ENCODE peak calls at places on chromosomes 16 and 17, in seven cellular contexts. One of them, this sample, is unnamed.
A peak's percentile ranks its signal among the peaks of the same experiment; 100 is the strongest.

GRCh38 chr16:23833960-23834685 is 1.7 kb upstream of the PRKCB start:
- DNase-seq in tibial nerve: no peak
- DNase-seq in heart left ventricle: no peak
- DNase-seq in stomach: no peak
- DNase-seq in ovary: no peak
- DNase-seq in A549: no peak
- DNase-seq in HepG2: no peak
- DNase-seq in this sample: no peak

GRCh38 chr16:4521971-4522623 is 16.5 kb downstream of the CDIP1 start:
- DNase-seq in tibial nerve: no peak
- DNase-seq in heart left ventricle: no peak
- DNase-seq in stomach: no peak
- DNase-seq in ovary: peak; percentile 60
- DNase-seq in A549: no peak
- DNase-seq in HepG2: no peak
- DNase-seq in this sample: peak; percentile 71

GRCh38 chr17:50865060-50865867 is 890 bp downstream of the TOB1 start:
- DNase-seq in tibial nerve: no peak
- DNase-seq in heart left ventricle: peak; percentile 75
- DNase-seq in stomach: peak; percentile 64
- DNase-seq in ovary: peak; percentile 82
- DNase-seq in A549: peak; percentile 69
- DNase-seq in HepG2: peak; percentile 70
- DNase-seq in this sample: peak; percentile 82

GRCh38 chr16:86632206-86632605 is 53.9 kb downstream of the FOXL1 start:
- DNase-seq in tibial nerve: no peak
- DNase-seq in heart left ventricle: no peak
- DNase-seq in stomach: no peak
- DNase-seq in ovary: no peak
- DNase-seq in A549: no peak
- DNase-seq in HepG2: no peak
- DNase-seq in this sample: no peak

GRCh38 chr17:38559025-38559879 is 46.5 kb downstream of the SRCIN1 start:
- DNase-seq in tibial nerve: peak; percentile 67
- DNase-seq in heart left ventricle: peak; percentile 73
- DNase-seq in stomach: peak; percentile 94
- DNase-seq in ovary: peak; percentile 92
- DNase-seq in A549: peak; percentile 96
- DNase-seq in HepG2: peak; percentile 86
- DNase-seq in this sample: peak; percentile 95

GRCh38 chr16:11090947-11091785 is 146.8 kb downstream of the CLEC16A start:
- DNase-seq in tibial nerve: no peak
- DNase-seq in heart left ventricle: no peak
- DNase-seq in stomach: no peak
- DNase-seq in ovary: peak; percentile 33
- DNase-seq in A549: no peak
- DNase-seq in HepG2: no peak
- DNase-seq in this sample: no peak

GRCh38 chr16:89993377-89993776 is 25.9 kb downstream of the DBNDD1 start:
- DNase-seq in tibial nerve: no peak
- DNase-seq in heart left ventricle: no peak
- DNase-seq in stomach: no peak
- DNase-seq in ovary: no peak
- DNase-seq in A549: no peak
- DNase-seq in HepG2: no peak
- DNase-seq in this sample: no peak

GRCh38 chr16:68951991-68952877 is 108.9 kb downstream of the TANGO6 start:
- DNase-seq in tibial nerve: no peak
- DNase-seq in heart left ventricle: no peak
- DNase-seq in stomach: no peak
- DNase-seq in ovary: no peak
- DNase-seq in A549: no peak
- DNase-seq in HepG2: no peak
- DNase-seq in this sample: no peak

GRCh38 chr17:67443931-67444597 is 67.0 kb downstream of the PITPNC1 start:
- DNase-seq in tibial nerve: no peak
- DNase-seq in heart left ventricle: peak; percentile 55
- DNase-seq in stomach: no peak
- DNase-seq in ovary: no peak
- DNase-seq in A549: no peak
- DNase-seq in HepG2: no peak
- DNase-seq in this sample: no peak

GRCh38 chr17:48551206-48551597 is 6.3 kb upstream of the HOXB2 start:
- DNase-seq in tibial nerve: no peak
- DNase-seq in heart left ventricle: no peak
- DNase-seq in stomach: no peak
- DNase-seq in ovary: no peak
- DNase-seq in A549: no peak
- DNase-seq in HepG2: no peak
- DNase-seq in this sample: no peak

GRCh38 chr16:64627288-64627687 is 494.6 kb downstream of the CDH11 start:
- DNase-seq in tibial nerve: no peak
- DNase-seq in heart left ventricle: no peak
- DNase-seq in stomach: no peak
- DNase-seq in ovary: no peak
- DNase-seq in A549: no peak
- DNase-seq in HepG2: no peak
- DNase-seq in this sample: no peak

GRCh38 chr16:18803569-18804462 is 2.5 kb upstream of the ARL6IP1 start:
- DNase-seq in tibial nerve: no peak
- DNase-seq in heart left ventricle: no peak
- DNase-seq in stomach: no peak
- DNase-seq in ovary: no peak
- DNase-seq in A549: no peak
- DNase-seq in HepG2: no peak
- DNase-seq in this sample: no peak

GRCh38 chr17:68892658-68893057 is 62.5 kb downstream of the ABCA8 start:
- DNase-seq in tibial nerve: no peak
- DNase-seq in heart left ventricle: no peak
- DNase-seq in stomach: no peak
- DNase-seq in ovary: no peak
- DNase-seq in A549: no peak
- DNase-seq in HepG2: no peak
- DNase-seq in this sample: no peak

GRCh38 chr17:73744411-73744810 is 100.2 kb upstream of the SDK2 start:
- DNase-seq in tibial nerve: no peak
- DNase-seq in heart left ventricle: no peak
- DNase-seq in stomach: no peak
- DNase-seq in ovary: no peak
- DNase-seq in A549: no peak
- DNase-seq in HepG2: no peak
- DNase-seq in this sample: no peak

GRCh38 chr17:4498461-4499397 is at the start of gene SPNS2:
- DNase-seq in tibial nerve: no peak
- DNase-seq in heart left ventricle: peak; percentile 76
- DNase-seq in stomach: peak; percentile 83
- DNase-seq in ovary: peak; percentile 74
- DNase-seq in A549: peak; percentile 55
- DNase-seq in HepG2: no peak
- DNase-seq in this sample: peak; percentile 67

GRCh38 chr17:71801301-71801700 is 319.5 kb upstream of the SOX9 start:
- DNase-seq in tibial nerve: no peak
- DNase-seq in heart left ventricle: no peak
- DNase-seq in stomach: no peak
- DNase-seq in ovary: no peak
- DNase-seq in A549: no peak
- DNase-seq in HepG2: no peak
- DNase-seq in this sample: peak; percentile 15

GRCh38 chr17:64150237-64151015 is 20.5 kb upstream of the ERN1 start:
- DNase-seq in tibial nerve: no peak
- DNase-seq in heart left ventricle: no peak
- DNase-seq in stomach: peak; percentile 77
- DNase-seq in ovary: no peak
- DNase-seq in A549: peak; percentile 27
- DNase-seq in HepG2: peak; percentile 99
- DNase-seq in this sample: peak; percentile 86

GRCh38 chr17:1709971-1710806 is at the start of gene TLCD2:
- DNase-seq in tibial nerve: peak; percentile 59
- DNase-seq in heart left ventricle: peak; percentile 83
- DNase-seq in stomach: peak; percentile 80
- DNase-seq in ovary: peak; percentile 85
- DNase-seq in A549: peak; percentile 71
- DNase-seq in HepG2: no peak
- DNase-seq in this sample: peak; percentile 76

GRCh38 chr17:43556292-43556691 is 10.2 kb upstream of the ETV4 start:
- DNase-seq in tibial nerve: peak; percentile 20
- DNase-seq in heart left ventricle: no peak
- DNase-seq in stomach: peak; percentile 52
- DNase-seq in ovary: no peak
- DNase-seq in A549: peak; percentile 95
- DNase-seq in HepG2: no peak
- DNase-seq in this sample: no peak

GRCh38 chr17:17940451-17940911 is 31.7 kb downstream of the TOM1L2 start:
- DNase-seq in tibial nerve: no peak
- DNase-seq in heart left ventricle: no peak
- DNase-seq in stomach: no peak
- DNase-seq in ovary: no peak
- DNase-seq in A549: no peak
- DNase-seq in HepG2: no peak
- DNase-seq in this sample: no peak

GRCh38 chr17:8818654-8819330 is 19.6 kb upstream of the MFSD6L start:
- DNase-seq in tibial nerve: no peak
- DNase-seq in heart left ventricle: no peak
- DNase-seq in stomach: no peak
- DNase-seq in ovary: no peak
- DNase-seq in A549: no peak
- DNase-seq in HepG2: no peak
- DNase-seq in this sample: no peak

GRCh38 chr17:51706098-51706497 is 445.8 kb downstream of the UTP18 start:
- DNase-seq in tibial nerve: no peak
- DNase-seq in heart left ventricle: no peak
- DNase-seq in stomach: no peak
- DNase-seq in ovary: no peak
- DNase-seq in A549: no peak
- DNase-seq in HepG2: no peak
- DNase-seq in this sample: no peak

GRCh38 chr16:83939266-83939856 is 13.7 kb upstream of the OSGIN1 start:
- DNase-seq in tibial nerve: no peak
- DNase-seq in heart left ventricle: no peak
- DNase-seq in stomach: no peak
- DNase-seq in ovary: no peak
- DNase-seq in A549: no peak
- DNase-seq in HepG2: no peak
- DNase-seq in this sample: no peak

GRCh38 chr16:75109732-75110243 is 6.8 kb downstream of the LDHD start:
- DNase-seq in tibial nerve: no peak
- DNase-seq in heart left ventricle: peak; percentile 78
- DNase-seq in stomach: peak; percentile 69
- DNase-seq in ovary: peak; percentile 59
- DNase-seq in A549: no peak
- DNase-seq in HepG2: no peak
- DNase-seq in this sample: peak; percentile 34
- H3K27ac ChIP-seq in tibial nerve: peak overlapping the region; percentile 89
- H3K27ac ChIP-seq in heart left ventricle: peak overlapping the region; percentile 77
- H3K27ac ChIP-seq in stomach: peak overlapping the region; percentile 85
- H3K27ac ChIP-seq in ovary: peak overlapping the region; percentile 76
- H3K27ac ChIP-seq in A549: peak overlapping the region; percentile 71
- H3K27ac ChIP-seq in HepG2: no peak overlapping the region
- H3K27ac ChIP-seq in this sample: peak overlapping the region; percentile 58

DNA sequence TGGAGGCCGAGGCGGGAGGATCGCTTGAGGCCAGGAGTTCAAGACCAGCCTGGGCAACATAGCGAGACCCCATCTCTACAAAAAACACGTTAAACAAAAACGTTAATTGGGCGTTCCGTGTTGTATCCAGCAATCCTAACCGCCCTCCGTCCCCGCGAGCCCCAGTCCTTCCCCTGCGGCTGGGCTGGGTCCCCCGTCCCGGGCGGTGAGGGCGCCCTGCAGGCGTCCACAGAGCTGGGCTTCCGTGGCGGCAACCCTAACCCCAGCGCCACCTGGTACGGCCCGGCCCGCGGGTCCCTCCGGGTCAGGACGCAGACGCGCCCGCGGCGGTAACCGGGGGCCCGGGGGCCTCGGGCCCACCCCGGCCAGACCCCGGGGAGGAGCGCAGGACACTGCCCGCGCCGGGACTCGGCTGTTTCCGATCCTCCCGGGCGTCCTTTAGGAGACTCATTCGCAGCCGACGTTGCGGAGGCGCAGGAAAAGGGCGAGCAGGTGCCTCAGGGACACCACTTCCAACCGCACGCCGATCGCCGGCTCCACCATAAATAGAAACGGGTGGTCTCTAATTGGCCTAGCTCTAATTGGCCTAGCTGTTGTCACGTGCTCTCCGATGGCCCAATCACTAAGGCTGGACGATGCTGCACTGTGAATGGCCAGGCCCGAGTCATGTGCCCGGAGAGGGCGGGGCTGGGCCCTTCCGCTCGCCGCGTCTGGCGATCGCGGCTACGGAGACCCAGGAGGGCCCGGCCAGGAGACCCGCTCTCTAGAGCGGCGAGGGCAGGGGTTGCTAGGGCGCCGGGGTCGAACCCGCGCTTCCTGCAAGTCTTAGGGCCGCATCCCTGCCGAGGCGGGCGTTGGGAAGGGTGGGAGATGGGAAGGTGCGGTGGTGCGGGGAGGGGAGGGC is 19.0 kb upstream of the CSNK1D start:
- DNase-seq in tibial nerve: peak; percentile 94
- DNase-seq in heart left ventricle: peak; percentile 97
- DNase-seq in stomach: peak; percentile 96
- DNase-seq in ovary: peak; percentile 96
- DNase-seq in A549: peak; percentile 99
- DNase-seq in HepG2: peak; percentile 99
- DNase-seq in this sample: peak; percentile 99
- TF ChIP-seq POLR2A in tibial nerve: peak; percentile 97
- TF ChIP-seq POLR2A in heart left ventricle: peak; percentile 97
- TF ChIP-seq POLR2A in stomach: no peak
- TF ChIP-seq POLR2A in ovary: peak; percentile 96
- TF ChIP-seq POLR2A in A549: peak; percentile 95
- TF ChIP-seq POLR2A in HepG2: peak; percentile 99
- TF ChIP-seq POLR2A in this sample: peak; percentile 98

DNA sequence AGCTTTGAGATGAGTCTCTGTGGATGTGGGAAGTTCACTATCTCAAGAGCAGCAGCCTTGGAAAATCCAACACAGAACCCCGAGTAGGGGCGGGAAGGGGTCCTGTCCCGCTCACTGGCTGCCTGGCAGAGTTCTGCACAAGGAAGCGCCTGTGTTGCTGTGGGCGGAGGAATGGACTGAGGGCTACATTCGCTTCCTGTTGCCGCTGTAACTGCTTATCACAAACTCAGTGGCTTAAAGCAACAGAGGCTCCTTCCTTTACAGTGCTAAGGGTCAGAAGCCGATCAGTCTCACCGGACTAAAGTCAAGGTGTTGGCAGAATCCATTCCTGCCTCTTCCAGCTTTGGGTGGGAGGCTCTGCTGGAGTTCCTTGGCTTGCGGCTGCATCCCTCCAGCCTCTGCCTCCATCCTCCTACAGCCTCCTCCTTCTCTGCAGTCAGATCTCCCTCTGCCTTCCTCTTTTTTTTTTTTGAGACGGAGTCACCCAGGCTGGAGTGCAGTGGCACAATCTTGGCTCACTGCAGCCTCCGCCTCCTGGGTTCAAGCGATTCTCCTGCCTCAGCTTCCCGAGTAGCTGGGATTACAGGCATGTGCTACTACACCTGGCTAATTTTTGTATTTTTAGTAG is 305.3 kb downstream of the SEC14L1 start:
- DNase-seq in tibial nerve: no peak
- DNase-seq in heart left ventricle: no peak
- DNase-seq in stomach: peak; percentile 77
- DNase-seq in ovary: no peak
- DNase-seq in A549: no peak
- DNase-seq in HepG2: no peak
- DNase-seq in this sample: no peak
- H3K4me1 ChIP-seq in tibial nerve: peaks cover 4% of the 10 kb centered on the region
- H3K4me1 ChIP-seq in heart left ventricle: peaks cover 98% of the 10 kb centered on the region
- H3K4me1 ChIP-seq in stomach: peaks cover 84% of the 10 kb centered on the region
- H3K4me1 ChIP-seq in ovary: peaks cover 34% of the 10 kb centered on the region
- H3K4me1 ChIP-seq in A549: peaks cover 22% of the 10 kb centered on the region
- H3K4me1 ChIP-seq in HepG2: peaks cover 16% of the 10 kb centered on the region
- H3K4me1 ChIP-seq in this sample: peaks cover 47% of the 10 kb centered on the region

GRCh38 chr16:22297871-22298733 is 893 bp downstream of the POLR3E start:
- DNase-seq in tibial nerve: peak; percentile 45
- DNase-seq in heart left ventricle: peak; percentile 59
- DNase-seq in stomach: peak; percentile 50
- DNase-seq in ovary: peak; percentile 78
- DNase-seq in A549: peak; percentile 95
- DNase-seq in HepG2: peak; percentile 93
- DNase-seq in this sample: peak; percentile 86
- H3K27ac ChIP-seq in tibial nerve: peak overlapping the region; percentile 96
- H3K27ac ChIP-seq in heart left ventricle: peak overlapping the region; percentile 91
- H3K27ac ChIP-seq in stomach: peak overlapping the region; percentile 94
- H3K27ac ChIP-seq in ovary: peak overlapping the region; percentile 81
- H3K27ac ChIP-seq in A549: peak overlapping the region; percentile 94
- H3K27ac ChIP-seq in HepG2: peak overlapping the region; percentile 92
- H3K27ac ChIP-seq in this sample: peak overlapping the region; percentile 97

This sample was measured in body of pancreas.